ENCODE peak calls at places on chromosomes 16 and 17, in six cellular contexts. K is fibroblast of lung, X is GM13977, Z is H9, B is left ventricle myocardium inferior, H is body of pancreas. J is an unnamed sample.
A peak's percentile ranks its signal among the peaks of the same experiment; 100 is the strongest.

GRCh38 chr17:78412403-78412802 is 34.0 kb downstream of the PGS1 start:
- DNase-seq in Z (no peak), B (no peak), K (peak; percentile 22), H (no peak), X (peak; percentile 41), J (peak; percentile 56)

GRCh38 chr17:1494203-1494602 is 1.7 kb upstream of the MYO1C start:
- DNase-seq in Z (no peak), X (no peak), B (no peak), K (no peak), H (no peak), J (no peak)

GRCh38 chr16:89909777-89910716 is 8.6 kb upstream of the MC1R start:
- DNase-seq in H (peak; percentile 62), Z (peak; percentile 88), B (peak; percentile 82), K (peak; percentile 73), X (peak; percentile 86), J (peak; percentile 88)

GRCh38 chr17:63189930-63190329 is 223.9 kb downstream of the TANC2 start:
- DNase-seq in X (no peak), B (no peak), H (no peak), Z (no peak), K (no peak), J (no peak)

GRCh38 chr16:57284206-57284951 is at the start of gene PLLP:
- DNase-seq in K (peak; percentile 17), H (peak; percentile 66), X (peak; percentile 81), B (no peak), Z (peak; percentile 58), J (peak; percentile 81)

GRCh38 chr17:62882878-62883277 is 74.8 kb upstream of the MARCHF10 start:
- DNase-seq in Z (no peak), X (no peak), K (no peak), B (no peak), H (no peak), J (no peak)

GRCh38 chr16:89924298-89924924 is 1.3 kb downstream of the TUBB3 start:
- DNase-seq in Z (peak; percentile 85), K (peak; percentile 36), X (peak; percentile 62), B (no peak), H (no peak), J (no peak)

GRCh38 chr16:68508641-68509240 is 30.4 kb upstream of the ZFP90 start:
- DNase-seq in X (no peak), Z (no peak), H (no peak), B (no peak), K (no peak), J (no peak)

GRCh38 chr17:3860939-3861338 is 14.9 kb upstream of the NCBP3 start:
- DNase-seq in X (no peak), Z (no peak), K (no peak), H (no peak), B (no peak), J (no peak)

GRCh38 chr16:3235856-3236669 is 1.1 kb upstream of the ZNF200 start:
- DNase-seq in Z (peak; percentile 72), X (no peak), H (no peak), K (no peak), B (peak; percentile 25), J (no peak)

GRCh38 chr16:51008037-51008436 is 143.0 kb downstream of the SALL1 start:
- DNase-seq in Z (no peak), B (no peak), K (no peak), X (no peak), H (no peak), J (no peak)

GRCh38 chr17:79836952-79837887 is 2.0 kb downstream of the CBX4 start:
- DNase-seq in X (peak; percentile 86), K (peak; percentile 69), H (peak; percentile 96), B (peak; percentile 81), Z (peak; percentile 88), J (peak; percentile 81)

GRCh38 chr16:17526956-17527355 is 56.2 kb upstream of the XYLT1 start:
- DNase-seq in K (no peak), H (no peak), X (peak; percentile 34), Z (no peak), B (no peak), J (peak; percentile 55)

GRCh38 chr17:36888236-36888957 is 48.9 kb upstream of the LHX1 start:
- DNase-seq in B (no peak), H (no peak), X (no peak), K (no peak), Z (no peak), J (no peak)

GRCh38 chr16:50615891-50616290 is 65.2 kb downstream of the SNX20 start:
- DNase-seq in Z (no peak), X (no peak), H (no peak), B (no peak), K (peak; percentile 37), J (no peak)

GRCh38 chr17:72422505-72423285 is 301.9 kb downstream of the SOX9 start:
- DNase-seq in B (peak; percentile 37), H (peak; percentile 83), Z (no peak), X (peak; percentile 69), K (peak; percentile 95), J (peak; percentile 69)

GRCh38 chr16:88787579-88788314 is 2.7 kb upstream of the PIEZO1 start:
- DNase-seq in Z (no peak), B (no peak), K (no peak), H (no peak), X (no peak), J (no peak)

GRCh38 chr17:82647593-82648164 is 565 bp downstream of the WDR45B start:
- DNase-seq in Z (no peak), X (peak; percentile 72), H (peak; percentile 37), B (no peak), K (no peak), J (peak; percentile 64)

GRCh38 chr16:68833251-68833650 is 10.1 kb upstream of the TANGO6 start:
- DNase-seq in Z (no peak), K (no peak), B (no peak), X (no peak), H (no peak), J (no peak)

GRCh38 chr17:61345081-61345480 is 54.6 kb upstream of the TBX2 start:
- DNase-seq in X (no peak), B (no peak), H (no peak), K (no peak), Z (no peak), J (no peak)

GRCh38 chr17:61340431-61340830 is 59.2 kb upstream of the TBX2 start:
- DNase-seq in Z (no peak), K (no peak), B (no peak), X (no peak), H (no peak), J (no peak)

GRCh38 chr17:61349350-61349749 is 50.3 kb upstream of the TBX2 start:
- DNase-seq in B (no peak), X (no peak), H (no peak), K (no peak), Z (no peak), J (no peak)

GRCh38 chr17:61351745-61352407 is 47.8 kb upstream of the TBX2 start:
- DNase-seq in X (no peak), H (no peak), B (no peak), Z (no peak), K (no peak), J (no peak)

DNA sequence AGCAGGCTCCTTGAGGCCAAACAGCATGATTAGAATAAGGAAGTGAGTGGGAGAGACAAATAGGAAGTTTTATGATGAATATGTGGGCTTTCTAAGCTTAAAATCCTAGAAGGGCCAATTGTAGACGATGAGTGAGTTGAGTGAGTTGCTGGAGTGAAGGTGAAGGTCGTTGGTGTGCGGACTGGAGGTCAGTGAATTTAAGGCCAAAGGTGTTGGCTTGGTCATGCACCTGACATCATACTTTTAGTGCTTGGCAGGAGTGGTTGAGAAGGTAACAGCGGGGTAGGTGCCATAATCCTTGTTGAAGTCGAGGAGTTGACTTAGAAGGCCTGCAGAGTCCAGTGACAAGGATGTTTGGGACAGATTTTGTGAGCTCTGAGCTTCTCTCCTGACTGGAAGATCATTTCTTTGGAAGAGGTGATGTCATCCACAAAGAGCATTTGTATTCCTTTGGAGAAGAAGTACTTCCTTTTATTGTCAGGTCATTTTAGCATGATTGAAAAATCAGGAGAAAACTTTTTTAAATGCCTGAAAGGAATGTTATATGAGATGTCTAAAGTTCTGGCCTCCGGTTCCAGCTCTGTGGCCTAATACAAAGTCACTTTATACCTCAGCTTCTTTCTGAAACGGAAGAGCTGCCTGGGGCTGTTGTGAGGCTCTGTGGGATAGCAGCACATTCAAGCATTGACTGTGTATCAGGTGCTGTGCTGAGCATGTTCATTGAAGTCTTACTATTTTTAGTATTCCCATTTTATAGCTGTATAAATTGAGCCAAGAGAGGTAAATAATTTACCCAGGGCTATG is 53.6 kb upstream of the TBX2 start:
- DNase-seq in B (no peak), K (no peak), X (no peak), Z (no peak), H (no peak), J (no peak)
- TF ChIP-seq CTCF in B (no peak), K (no peak), X (no peak), Z (no peak), H (no peak), J (no peak)

GRCh38 chr17:81535007-81535328 is 6.8 kb downstream of the FSCN2 start:
- DNase-seq in X (no peak), B (no peak), K (no peak), H (no peak), Z (no peak), J (no peak)

GRCh38 chr17:81536299-81537290 is 8.4 kb downstream of the FSCN2 start:
- DNase-seq in Z (no peak), K (peak; percentile 37), X (no peak), B (no peak), H (peak; percentile 98), J (no peak)

GRCh38 chr17:81534157-81535006 is 6.2 kb downstream of the FSCN2 start:
- DNase-seq in H (no peak), Z (no peak), X (no peak), K (no peak), B (no peak), J (no peak)

GRCh38 chr17:81537343-81537855 is 9.2 kb downstream of the FSCN2 start:
- DNase-seq in Z (peak; percentile 94), B (no peak), K (no peak), X (peak; percentile 77), H (peak; percentile 85), J (peak; percentile 77)

GRCh38 chr17:81535480-81536298 is 7.5 kb downstream of the FSCN2 start:
- DNase-seq in Z (no peak), X (no peak), B (no peak), K (no peak), H (no peak), J (no peak)
- TF ChIP-seq CTCF in Z (no peak), X (no peak), B (no peak), K (no peak), H (no peak), J (no peak)

GRCh38 chr17:44523672-44523972 is 20.4 kb upstream of the GPATCH8 start:
- DNase-seq in B (no peak), Z (no peak), K (no peak), H (no peak), X (no peak), J (no peak)

GRCh38 chr17:44527102-44527501 is 23.9 kb upstream of the GPATCH8 start:
- DNase-seq in K (no peak), Z (no peak), X (no peak), H (no peak), B (no peak), J (no peak)

GRCh38 chr17:44527954-44528353 is 24.7 kb upstream of the GPATCH8 start:
- DNase-seq in K (no peak), X (no peak), B (no peak), Z (no peak), H (no peak), J (no peak)

GRCh38 chr17:44518032-44518431 is 14.8 kb upstream of the GPATCH8 start:
- DNase-seq in B (no peak), Z (no peak), K (peak; percentile 44), X (no peak), H (no peak), J (no peak)

GRCh38 chr17:44522883-44523671 is 19.9 kb upstream of the GPATCH8 start:
- DNase-seq in K (peak; percentile 44), H (peak; percentile 59), X (peak; percentile 83), B (peak; percentile 65), Z (peak; percentile 92), J (peak; percentile 80)
- TF ChIP-seq CTCF in K (peak; percentile 63), H (peak; percentile 66), X (peak; percentile 78), B (peak; percentile 65), Z (peak; percentile 78), J (peak; percentile 80)

GRCh38 chr16:54436342-54436741 is 149.8 kb upstream of the IRX3 start:
- DNase-seq in H (no peak), Z (no peak), X (no peak), K (no peak), B (no peak), J (no peak)
- TF ChIP-seq CTCF in H (no peak), Z (no peak), X (no peak), K (no peak), B (no peak), J (no peak)